ENCODE peak calls at places on chromosomes 12 and 14, in seven cellular contexts. Q is spleen, E is memory B cell, Z is transverse colon, O is HS-27A, V is kidney tubule cell, P is T-cell. T is an unnamed sample.

GRCh38 chr12:40017488-40017887 is 88.4 kb downstream of the SLC2A13 start:
- DNase-seq in Q (no peak), E (no peak), Z (no peak), O (no peak), V (no peak), P (no peak), T (no peak)

GRCh38 chr12:89029961-89030360 is 322.3 kb downstream of the DUSP6 start:
- DNase-seq in Q (no peak), E (no peak), Z (no peak), O (no peak), V (no peak), P (no peak), T (no peak)

GRCh38 chr14:72779679-72780078 is 114.2 kb downstream of the DPF3 start:
- DNase-seq in Q (no peak), E (no peak), Z (no peak), O (no peak), V (no peak), P (no peak), T (no peak)

GRCh38 chr12:24991209-24992049 is 42.5 kb upstream of the BCAT1 start:
- DNase-seq in Q (no peak), E (peak), Z (no peak), O (peak), V (peak), P (no peak), T (peak)

GRCh38 chr12:57735952-57736742 is 2.4 kb downstream of the AGAP2 start:
- DNase-seq in Q (peak), E (no peak), Z (no peak), O (no peak), V (no peak), P (no peak), T (peak)

GRCh38 chr12:89472508-89472907 is 52.1 kb downstream of the GALNT4 start:
- DNase-seq in Q (no peak), E (no peak), Z (no peak), O (no peak), V (peak), P (no peak), T (peak)

GRCh38 chr14:33163109-33163508 is 224.4 kb downstream of the NPAS3 start:
- DNase-seq in Q (no peak), E (no peak), Z (no peak), O (no peak), V (no peak), P (no peak), T (no peak)

GRCh38 chr12:68016136-68016535 is 26.9 kb downstream of the IFNG-AS1 start:
- DNase-seq in Q (no peak), E (no peak), Z (no peak), O (no peak), V (no peak), P (no peak), T (no peak)

GRCh38 chr14:54902143-54902520 is 494 bp downstream of the GCH1 start:
- DNase-seq in Q (peak), E (peak), Z (peak), O (no peak), V (peak), P (peak), T (peak)

GRCh38 chr14:66036598-66036997 is 449.6 kb upstream of the CCDC196 start:
- DNase-seq in Q (no peak), E (no peak), Z (no peak), O (no peak), V (no peak), P (no peak), T (no peak)

GRCh38 chr12:6606331-6607131 is 648 bp downstream of the CHD4 start:
- DNase-seq in Q (peak), E (peak), Z (peak), O (no peak), V (peak), P (peak), T (peak)

GRCh38 chr12:20097561-20097960 is 270.8 kb upstream of the PDE3A start:
- DNase-seq in Q (no peak), E (no peak), Z (no peak), O (no peak), V (no peak), P (no peak), T (no peak)

GRCh38 chr12:112537710-112538396 is 119.1 kb downstream of the PTPN11 start:
- DNase-seq in Q (no peak), E (no peak), Z (no peak), O (peak), V (peak), P (no peak), T (peak)

GRCh38 chr12:66132408-66132807 is 1.9 kb upstream of the LLPH start:
- DNase-seq in Q (no peak), E (no peak), Z (no peak), O (peak), V (peak), P (no peak), T (peak)

GRCh38 chr12:51200156-51200555 is 17.7 kb downstream of the POU6F1 start:
- DNase-seq in Q (no peak), E (no peak), Z (no peak), O (no peak), V (no peak), P (no peak), T (no peak)

T was measured in ELR.